ENCODE peak calls at places on chromosomes 16 and 17, in six cellular contexts. One of them, this sample, is unnamed.

GRCh38 chr17:304461-304860 is 48.1 kb downstream of the RPH3AL start:
- DNase-seq in PC-9: no peak
- DNase-seq in ascending aorta: no peak
- DNase-seq in gastrocnemius medialis: no peak
- DNase-seq in CD8-positive, alpha-beta T cell: no peak
- DNase-seq in fibroblast of lung: no peak
- DNase-seq in this sample: no peak

GRCh38 chr16:57842606-57843005 is 40.3 kb upstream of the KIFC3 start:
- DNase-seq in PC-9: no peak
- DNase-seq in ascending aorta: no peak
- DNase-seq in gastrocnemius medialis: no peak
- DNase-seq in CD8-positive, alpha-beta T cell: no peak
- DNase-seq in fibroblast of lung: no peak
- DNase-seq in this sample: no peak

GRCh38 chr16:22240023-22240697 is 34.1 kb downstream of the EEF2K start:
- DNase-seq in PC-9: no peak
- DNase-seq in ascending aorta: no peak
- DNase-seq in gastrocnemius medialis: no peak
- DNase-seq in CD8-positive, alpha-beta T cell: no peak
- DNase-seq in fibroblast of lung: peak; percentile 81
- DNase-seq in this sample: no peak

GRCh38 chr16:89431158-89431584 is 59.2 kb downstream of the ANKRD11 start:
- DNase-seq in PC-9: no peak
- DNase-seq in ascending aorta: no peak
- DNase-seq in gastrocnemius medialis: no peak
- DNase-seq in CD8-positive, alpha-beta T cell: no peak
- DNase-seq in fibroblast of lung: peak; percentile 89
- DNase-seq in this sample: no peak

GRCh38 chr16:17802566-17802965 is 331.8 kb upstream of the XYLT1 start:
- DNase-seq in PC-9: no peak
- DNase-seq in ascending aorta: no peak
- DNase-seq in gastrocnemius medialis: no peak
- DNase-seq in CD8-positive, alpha-beta T cell: no peak
- DNase-seq in fibroblast of lung: peak; percentile 54
- DNase-seq in this sample: no peak

GRCh38 chr17:17605083-17605746 is 13.7 kb upstream of the PEMT start:
- DNase-seq in PC-9: no peak
- DNase-seq in ascending aorta: no peak
- DNase-seq in gastrocnemius medialis: no peak
- DNase-seq in CD8-positive, alpha-beta T cell: no peak
- DNase-seq in fibroblast of lung: no peak
- DNase-seq in this sample: no peak

GRCh38 chr17:16191604-16192003 is 23.7 kb downstream of the NCOR1 start:
- DNase-seq in PC-9: no peak
- DNase-seq in ascending aorta: no peak
- DNase-seq in gastrocnemius medialis: no peak
- DNase-seq in CD8-positive, alpha-beta T cell: no peak
- DNase-seq in fibroblast of lung: no peak
- DNase-seq in this sample: no peak

GRCh38 chr16:558298-559020 is 1.7 kb upstream of the PRR35 start:
- DNase-seq in PC-9: peak; percentile 43
- DNase-seq in ascending aorta: no peak
- DNase-seq in gastrocnemius medialis: no peak
- DNase-seq in CD8-positive, alpha-beta T cell: no peak
- DNase-seq in fibroblast of lung: no peak
- DNase-seq in this sample: no peak

GRCh38 chr16:70018254-70018653 is 67.1 kb downstream of the CLEC18A start:
- DNase-seq in PC-9: no peak
- DNase-seq in ascending aorta: no peak
- DNase-seq in gastrocnemius medialis: no peak
- DNase-seq in CD8-positive, alpha-beta T cell: peak; percentile 42
- DNase-seq in fibroblast of lung: no peak
- DNase-seq in this sample: no peak

GRCh38 chr16:17563340-17563739 is 92.6 kb upstream of the XYLT1 start:
- DNase-seq in PC-9: no peak
- DNase-seq in ascending aorta: no peak
- DNase-seq in gastrocnemius medialis: no peak
- DNase-seq in CD8-positive, alpha-beta T cell: no peak
- DNase-seq in fibroblast of lung: no peak
- DNase-seq in this sample: no peak

GRCh38 chr17:3879181-3879580 is 13.7 kb downstream of the CAMKK1 start:
- DNase-seq in PC-9: no peak
- DNase-seq in ascending aorta: no peak
- DNase-seq in gastrocnemius medialis: no peak
- DNase-seq in CD8-positive, alpha-beta T cell: no peak
- DNase-seq in fibroblast of lung: peak; percentile 73
- DNase-seq in this sample: no peak

GRCh38 chr16:22318690-22319358 is 21.6 kb downstream of the POLR3E start:
- DNase-seq in PC-9: peak; percentile 61
- DNase-seq in ascending aorta: no peak
- DNase-seq in gastrocnemius medialis: no peak
- DNase-seq in CD8-positive, alpha-beta T cell: peak; percentile 32
- DNase-seq in fibroblast of lung: peak; percentile 25
- DNase-seq in this sample: no peak

GRCh38 chr17:78979780-78980623 is at the start of gene LGALS3BP:
- DNase-seq in PC-9: peak; percentile 87
- DNase-seq in ascending aorta: peak; percentile 81
- DNase-seq in gastrocnemius medialis: no peak
- DNase-seq in CD8-positive, alpha-beta T cell: peak; percentile 6
- DNase-seq in fibroblast of lung: peak; percentile 82
- DNase-seq in this sample: no peak

GRCh38 chr16:12723681-12724080 is 80.0 kb downstream of the CPPED1 start:
- DNase-seq in PC-9: no peak
- DNase-seq in ascending aorta: no peak
- DNase-seq in gastrocnemius medialis: no peak
- DNase-seq in CD8-positive, alpha-beta T cell: no peak
- DNase-seq in fibroblast of lung: no peak
- DNase-seq in this sample: no peak

GRCh38 chr16:55668337-55669281 is 12.8 kb downstream of the SLC6A2 start:
- DNase-seq in PC-9: peak; percentile 86
- DNase-seq in ascending aorta: no peak
- DNase-seq in gastrocnemius medialis: peak; percentile 50
- DNase-seq in CD8-positive, alpha-beta T cell: no peak
- DNase-seq in fibroblast of lung: no peak
- DNase-seq in this sample: no peak

GRCh38 chr16:50697421-50697715 is 4.0 kb downstream of the NOD2 start:
- DNase-seq in PC-9: no peak
- DNase-seq in ascending aorta: no peak
- DNase-seq in gastrocnemius medialis: no peak
- DNase-seq in CD8-positive, alpha-beta T cell: no peak
- DNase-seq in fibroblast of lung: no peak
- DNase-seq in this sample: no peak

GRCh38 chr16:77183137-77183536 is 7.9 kb upstream of the MON1B start:
- DNase-seq in PC-9: no peak
- DNase-seq in ascending aorta: no peak
- DNase-seq in gastrocnemius medialis: no peak
- DNase-seq in CD8-positive, alpha-beta T cell: no peak
- DNase-seq in fibroblast of lung: no peak
- DNase-seq in this sample: no peak

GRCh38 chr17:10271004-10271620 is 72.7 kb upstream of the GAS7 start:
- DNase-seq in PC-9: no peak
- DNase-seq in ascending aorta: no peak
- DNase-seq in gastrocnemius medialis: no peak
- DNase-seq in CD8-positive, alpha-beta T cell: no peak
- DNase-seq in fibroblast of lung: no peak
- DNase-seq in this sample: no peak

GRCh38 chr16:10817963-10818941 is at the start of gene TVP23A:
- DNase-seq in PC-9: no peak
- DNase-seq in ascending aorta: no peak
- DNase-seq in gastrocnemius medialis: no peak
- DNase-seq in CD8-positive, alpha-beta T cell: no peak
- DNase-seq in fibroblast of lung: no peak
- DNase-seq in this sample: no peak

GRCh38 chr17:81480140-81480917 is 32.3 kb downstream of the ACTG1 start:
- DNase-seq in PC-9: peak; percentile 48
- DNase-seq in ascending aorta: no peak
- DNase-seq in gastrocnemius medialis: peak; percentile 46
- DNase-seq in CD8-positive, alpha-beta T cell: no peak
- DNase-seq in fibroblast of lung: peak; percentile 63
- DNase-seq in this sample: no peak

GRCh38 chr16:64864232-64864803 is 257.5 kb downstream of the CDH11 start:
- DNase-seq in PC-9: no peak
- DNase-seq in ascending aorta: no peak
- DNase-seq in gastrocnemius medialis: no peak
- DNase-seq in CD8-positive, alpha-beta T cell: no peak
- DNase-seq in fibroblast of lung: peak; percentile 95
- DNase-seq in this sample: no peak

GRCh38 chr17:82034371-82035011 is 3.0 kb downstream of the DCXR start:
- DNase-seq in PC-9: no peak
- DNase-seq in ascending aorta: no peak
- DNase-seq in gastrocnemius medialis: no peak
- DNase-seq in CD8-positive, alpha-beta T cell: no peak
- DNase-seq in fibroblast of lung: no peak
- DNase-seq in this sample: no peak

GRCh38 chr16:86664518-86665318 is 86.4 kb downstream of the FOXL1 start:
- DNase-seq in PC-9: peak; percentile 2
- DNase-seq in ascending aorta: peak; percentile 90
- DNase-seq in gastrocnemius medialis: peak; percentile 73
- DNase-seq in CD8-positive, alpha-beta T cell: peak; percentile 22
- DNase-seq in fibroblast of lung: peak; percentile 96
- DNase-seq in this sample: no peak

DNA sequence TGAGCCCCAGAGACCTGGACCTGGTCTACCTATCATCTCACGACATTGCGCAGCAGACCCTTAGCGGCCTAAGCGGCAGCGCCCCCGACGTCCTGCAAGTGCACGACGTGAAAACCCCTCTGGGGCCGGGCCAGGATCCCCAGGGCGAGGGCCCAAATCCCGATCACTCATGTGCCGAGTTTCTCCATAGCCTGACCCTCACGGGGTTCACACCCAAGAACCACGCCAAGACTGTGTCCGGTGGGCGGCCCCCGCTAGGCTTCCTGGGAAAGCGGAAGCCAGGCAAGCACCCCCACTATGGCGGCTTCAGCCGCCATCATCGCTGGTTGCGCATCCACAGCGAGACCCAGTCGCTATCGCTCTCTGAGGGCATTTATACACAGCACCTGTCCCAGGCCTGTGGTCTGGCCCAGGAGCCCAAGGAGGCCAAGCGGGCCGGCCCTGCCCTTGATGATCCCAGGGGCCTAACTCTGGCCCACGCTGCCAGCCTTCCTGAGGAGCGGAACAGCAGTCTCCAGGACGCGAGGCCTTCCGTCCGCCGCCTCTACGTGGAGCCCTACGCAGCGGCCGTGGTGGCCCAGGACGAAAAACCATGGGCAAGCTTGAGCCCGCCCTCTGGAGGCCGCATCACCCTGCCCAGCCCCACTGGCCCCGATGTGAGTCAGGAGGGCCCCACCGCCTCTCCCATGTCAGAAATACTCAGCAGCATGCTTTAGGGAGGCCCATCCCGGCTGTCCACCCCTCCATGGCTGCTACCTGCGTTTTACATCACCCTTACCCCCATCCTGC is 82.8 kb upstream of the NOG start:
- DNase-seq in PC-9: no peak
- DNase-seq in ascending aorta: no peak
- DNase-seq in gastrocnemius medialis: no peak
- DNase-seq in CD8-positive, alpha-beta T cell: no peak
- DNase-seq in fibroblast of lung: no peak
- DNase-seq in this sample: no peak
- H3K27ac ChIP-seq in PC-9: no peak overlapping the region
- H3K27ac ChIP-seq in ascending aorta: no peak overlapping the region
- H3K27ac ChIP-seq in gastrocnemius medialis: no peak overlapping the region
- H3K27ac ChIP-seq in CD8-positive, alpha-beta T cell: no peak overlapping the region
- H3K27ac ChIP-seq in fibroblast of lung: no peak overlapping the region
- H3K27ac ChIP-seq in this sample: no peak overlapping the region

DNA sequence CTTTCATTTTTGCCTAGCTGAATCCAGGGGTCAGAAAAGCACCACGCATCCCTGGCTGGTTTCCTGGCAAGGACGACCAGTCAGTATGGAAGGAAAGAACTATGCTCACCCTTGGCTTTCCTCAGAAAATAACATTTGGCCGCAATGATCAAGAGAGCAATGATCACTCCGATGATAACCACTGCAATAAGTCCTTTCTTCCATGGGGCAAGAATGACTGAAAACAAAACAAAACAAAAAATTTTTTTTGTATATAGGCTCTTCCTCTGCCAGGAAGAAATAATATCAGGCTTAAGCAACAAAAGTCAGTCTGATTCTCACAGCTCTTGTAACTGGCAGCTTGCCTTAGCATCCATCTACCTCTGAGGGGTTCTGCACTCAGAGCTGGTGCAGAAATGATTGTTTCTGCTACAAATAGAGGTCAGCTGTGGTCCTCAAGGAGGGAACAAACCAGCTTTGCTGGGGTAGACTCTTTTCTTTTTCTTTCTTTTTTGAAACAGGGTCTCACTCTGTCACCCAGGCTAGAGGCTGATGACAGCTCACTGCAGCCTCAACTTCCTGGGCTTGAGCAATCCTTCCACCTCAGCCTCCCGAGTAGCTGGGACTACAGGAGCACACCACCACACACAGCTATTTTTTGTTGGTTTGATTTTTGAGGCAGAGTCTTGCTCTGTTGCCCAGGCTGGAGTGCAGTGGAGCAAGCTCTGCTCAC is 35.7 kb downstream of the PECAM1 start:
- DNase-seq in PC-9: no peak
- DNase-seq in ascending aorta: no peak
- DNase-seq in gastrocnemius medialis: no peak
- DNase-seq in CD8-positive, alpha-beta T cell: no peak
- DNase-seq in fibroblast of lung: peak; percentile 91
- DNase-seq in this sample: no peak
- H3K27ac ChIP-seq in PC-9: no peak overlapping the region
- H3K27ac ChIP-seq in ascending aorta: no peak overlapping the region
- H3K27ac ChIP-seq in gastrocnemius medialis: peak overlapping the region; percentile 30
- H3K27ac ChIP-seq in CD8-positive, alpha-beta T cell: no peak overlapping the region
- H3K27ac ChIP-seq in fibroblast of lung: no peak overlapping the region
- H3K27ac ChIP-seq in this sample: no peak overlapping the region

GRCh38 chr16:2500937-2501750 is 12.6 kb upstream of the ATP6V0C start:
- DNase-seq in PC-9: peak; percentile 85
- DNase-seq in ascending aorta: peak; percentile 89
- DNase-seq in gastrocnemius medialis: no peak
- DNase-seq in CD8-positive, alpha-beta T cell: peak; percentile 73
- DNase-seq in fibroblast of lung: peak; percentile 83
- DNase-seq in this sample: peak; percentile 51
- H3K27ac ChIP-seq in PC-9: no peak overlapping the region
- H3K27ac ChIP-seq in ascending aorta: no peak overlapping the region
- H3K27ac ChIP-seq in gastrocnemius medialis: no peak overlapping the region
- H3K27ac ChIP-seq in CD8-positive, alpha-beta T cell: no peak overlapping the region
- H3K27ac ChIP-seq in fibroblast of lung: no peak overlapping the region
- H3K27ac ChIP-seq in this sample: no peak overlapping the region

GRCh38 chr16:52555572-52555971 is 8.6 kb upstream of the TOX3 start:
- DNase-seq in PC-9: no peak
- DNase-seq in ascending aorta: no peak
- DNase-seq in gastrocnemius medialis: no peak
- DNase-seq in CD8-positive, alpha-beta T cell: no peak
- DNase-seq in fibroblast of lung: no peak
- DNase-seq in this sample: no peak

GRCh38 chr16:52556083-52556482 is 9.1 kb upstream of the TOX3 start:
- DNase-seq in PC-9: no peak
- DNase-seq in ascending aorta: no peak
- DNase-seq in gastrocnemius medialis: no peak
- DNase-seq in CD8-positive, alpha-beta T cell: no peak
- DNase-seq in fibroblast of lung: no peak
- DNase-seq in this sample: no peak

GRCh38 chr16:52554334-52554733 is 7.4 kb upstream of the TOX3 start:
- DNase-seq in PC-9: no peak
- DNase-seq in ascending aorta: no peak
- DNase-seq in gastrocnemius medialis: no peak
- DNase-seq in CD8-positive, alpha-beta T cell: no peak
- DNase-seq in fibroblast of lung: no peak
- DNase-seq in this sample: no peak

GRCh38 chr16:52552643-52553042 is 5.7 kb upstream of the TOX3 start:
- DNase-seq in PC-9: no peak
- DNase-seq in ascending aorta: no peak
- DNase-seq in gastrocnemius medialis: no peak
- DNase-seq in CD8-positive, alpha-beta T cell: no peak
- DNase-seq in fibroblast of lung: no peak
- DNase-seq in this sample: no peak

GRCh38 chr16:52553322-52553721 is 6.4 kb upstream of the TOX3 start:
- DNase-seq in PC-9: no peak
- DNase-seq in ascending aorta: no peak
- DNase-seq in gastrocnemius medialis: no peak
- DNase-seq in CD8-positive, alpha-beta T cell: no peak
- DNase-seq in fibroblast of lung: no peak
- DNase-seq in this sample: no peak
- H3K27ac ChIP-seq in PC-9: no peak overlapping the region
- H3K27ac ChIP-seq in ascending aorta: no peak overlapping the region
- H3K27ac ChIP-seq in gastrocnemius medialis: no peak overlapping the region
- H3K27ac ChIP-seq in CD8-positive, alpha-beta T cell: no peak overlapping the region
- H3K27ac ChIP-seq in fibroblast of lung: no peak overlapping the region
- H3K27ac ChIP-seq in this sample: no peak overlapping the region

This sample was measured in thoracic aorta.